ENCODE peak calls at places on chromosomes 6 and 20, in nine cellular contexts. G is stimulated activated CD4-positive, alpha-beta T cell treated with anti-CD3 and anti-CD28 coated beads, TNF-alpha, amount 100 ng/mL, for 1 hour; H is KBM-7; L is glutamatergic neuron; C is RCC 7860; R is head of caudate nucleus; V is ACHN; D is activated CD8-positive, alpha-beta memory T cell treated with anti-CD3 and anti-CD28 coated beads for 1 hour; I is foreskin keratinocyte. N is an unnamed sample.

GRCh38 chr6:170088349-170088951 is 202.4 kb downstream of the DLL1 start:
- DNase-seq in L (no peak), H (peak; percentile 54), G (no peak), R (no peak), V (no peak), I (no peak), D (no peak), C (no peak), N (no peak)

GRCh38 chr6:144349690-144350132 is 64.6 kb downstream of the UTRN start:
- DNase-seq in V (peak; percentile 69), G (no peak), L (no peak), R (no peak), H (peak; percentile 86), I (peak; percentile 73), C (peak; percentile 61), D (no peak), N (no peak)

GRCh38 chr20:43894531-43894930 is 20.1 kb upstream of the TOX2 start:
- DNase-seq in V (no peak), H (no peak), R (no peak), C (no peak), L (no peak), D (no peak), I (no peak), G (no peak), N (no peak)

GRCh38 chr6:159008656-159009288 is 8.8 kb upstream of the RSPH3 start:
- DNase-seq in V (peak; percentile 38), D (no peak), H (peak; percentile 54), I (peak; percentile 37), R (no peak), L (no peak), G (no peak), C (no peak), N (no peak)

GRCh38 chr20:30937790-30938189 is 319.7 kb upstream of the DEFB115 start:
- DNase-seq in R (no peak), G (no peak), C (no peak), H (no peak), L (no peak), I (no peak), V (no peak), D (no peak), N (no peak)

GRCh38 chr6:163793584-163793983 is 379.1 kb downstream of the QKI start:
- DNase-seq in H (no peak), R (no peak), G (no peak), D (no peak), I (peak; percentile 89), V (peak; percentile 87), C (peak; percentile 94), L (no peak), N (no peak)

GRCh38 chr6:75296811-75297779 is 12.5 kb upstream of the TMEM30A start:
- DNase-seq in I (peak; percentile 56), C (peak; percentile 52), V (peak; percentile 61), D (no peak), L (no peak), H (peak; percentile 43), R (no peak), G (no peak), N (no peak)

GRCh38 chr6:147287869-147288271 is 83.7 kb downstream of the STXBP5 start:
- DNase-seq in V (peak; percentile 54), H (peak; percentile 24), D (no peak), C (peak; percentile 31), I (peak; percentile 68), G (no peak), R (no peak), L (no peak), N (no peak)

GRCh38 chr6:160535270-160535669 is 128.8 kb downstream of the LPA start:
- DNase-seq in C (no peak), R (no peak), I (no peak), D (no peak), G (no peak), L (no peak), H (no peak), V (no peak), N (no peak)

GRCh38 chr20:51258582-51259175 is 235.8 kb upstream of the KCNG1 start:
- DNase-seq in V (no peak), L (no peak), G (no peak), C (no peak), R (no peak), H (no peak), D (no peak), I (peak; percentile 97), N (no peak)

GRCh38 chr20:38032585-38033329 is 499 bp downstream of the TTI1 start:
- DNase-seq in I (no peak), D (no peak), H (peak; percentile 7), V (no peak), G (peak; percentile 3), L (no peak), C (no peak), R (no peak), N (no peak)

GRCh38 chr6:27668442-27669275 is 195.8 kb upstream of the ZNF184 start:
- DNase-seq in D (no peak), G (no peak), I (peak; percentile 89), L (peak; percentile 58), H (no peak), C (peak; percentile 64), R (no peak), V (peak; percentile 57), N (no peak)

GRCh38 chr6:127023001-127023778 is 95.3 kb upstream of the RSPO3 start:
- DNase-seq in D (no peak), C (no peak), I (no peak), V (no peak), H (no peak), R (no peak), L (no peak), G (no peak), N (no peak)

GRCh38 chr20:6715350-6716063 is 52.0 kb upstream of the BMP2 start:
- DNase-seq in D (no peak), G (no peak), V (no peak), L (no peak), C (no peak), H (no peak), R (no peak), I (peak; percentile 43), N (no peak)

GRCh38 chr6:161549977-161550655 is 276.3 kb upstream of the AGPAT4 start:
- DNase-seq in H (no peak), R (no peak), I (no peak), G (no peak), D (no peak), L (no peak), C (no peak), V (no peak), N (no peak)

GRCh38 chr20:5834436-5835005 is 84.3 kb downstream of the SHLD1 start:
- DNase-seq in H (no peak), I (no peak), L (no peak), V (no peak), D (no peak), R (no peak), C (no peak), G (no peak), N (no peak)

GRCh38 chr6:142946924-142947701 is 2.1 kb upstream of the HIVEP2 start:
- DNase-seq in D (peak; percentile 63), C (peak; percentile 63), L (peak; percentile 52), I (peak; percentile 50), R (peak; percentile 53), G (peak; percentile 63), V (peak; percentile 76), H (peak; percentile 43), N (peak; percentile 81)

GRCh38 chr20:52783769-52784168 is 188.4 kb upstream of the TSHZ2 start:
- DNase-seq in H (peak; percentile 11), V (peak; percentile 28), C (no peak), I (peak; percentile 6), R (no peak), G (no peak), L (peak; percentile 43), D (no peak), N (no peak)

GRCh38 chr20:24837721-24838456 is 111.2 kb upstream of the CST7 start:
- DNase-seq in D (no peak), R (no peak), H (no peak), C (peak; percentile 28), V (no peak), G (no peak), I (peak; percentile 25), L (no peak), N (no peak)

GRCh38 chr6:31822038-31822821 is 5.3 kb upstream of the HSPA1B start:
- DNase-seq in G (no peak), V (no peak), L (peak; percentile 31), C (peak; percentile 79), D (no peak), R (peak; percentile 76), I (peak; percentile 69), H (peak; percentile 84), N (peak; percentile 50)

GRCh38 chr6:46638650-46639049 is 14.0 kb downstream of the CYP39A1 start:
- DNase-seq in I (peak; percentile 85), D (no peak), V (no peak), G (no peak), L (no peak), C (no peak), H (no peak), R (no peak), N (no peak)

GRCh38 chr6:109515781-109516409 is 32.9 kb upstream of the ZBTB24 start:
- DNase-seq in G (no peak), H (no peak), L (no peak), V (no peak), I (no peak), D (no peak), C (no peak), R (no peak), N (no peak)

GRCh38 chr6:117290173-117290834 is 24.9 kb downstream of the VGLL2 start:
- DNase-seq in L (no peak), H (no peak), D (no peak), V (no peak), I (no peak), C (no peak), G (no peak), R (no peak), N (no peak)

GRCh38 chr6:24867104-24867703 is 68.5 kb upstream of the ARMH2 start:
- DNase-seq in H (no peak), R (no peak), G (no peak), D (no peak), C (no peak), I (no peak), V (no peak), L (no peak), N (no peak)

GRCh38 chr6:105884426-105884825 is 201.7 kb upstream of the PRDM1 start:
- DNase-seq in L (no peak), G (no peak), H (no peak), D (no peak), R (no peak), V (no peak), C (no peak), I (no peak), N (no peak)

GRCh38 chr6:109434456-109434855 is 6.0 kb downstream of the PPIL6 start:
- DNase-seq in L (no peak), D (no peak), C (no peak), R (no peak), G (no peak), I (no peak), H (no peak), V (no peak), N (no peak)

GRCh38 chr20:50673146-50673830 is 18.1 kb downstream of the RIPOR3 start:
- DNase-seq in R (no peak), H (no peak), C (peak; percentile 83), D (no peak), L (no peak), V (peak; percentile 91), I (no peak), G (no peak), N (no peak)

GRCh38 chr20:25256226-25256859 is 8.5 kb downstream of the PYGB start:
- DNase-seq in G (no peak), V (no peak), C (no peak), D (no peak), I (no peak), R (no peak), H (no peak), L (no peak), N (no peak)

GRCh38 chr6:133333852-133334251 is 92.7 kb downstream of the EYA4 start:
- DNase-seq in G (no peak), R (no peak), H (no peak), D (no peak), I (no peak), V (no peak), L (no peak), C (no peak), N (no peak)

GRCh38 chr20:10536531-10536930 is 101.4 kb downstream of the SLX4IP start:
- DNase-seq in I (no peak), C (no peak), L (peak; percentile 28), D (no peak), G (no peak), V (no peak), H (peak; percentile 39), R (no peak), N (no peak)

N was measured in activated T-helper 9 cell treated with anti-CD3 and anti-CD28 coated beads, Interleukin-2, amount 50 U/mL, for 16 hours.